ENCODE peak calls at places on chromosome 14, in seven cellular contexts. Z, E, S, D, C, M and O are unnamed samples.

GRCh38 chr14:20866963-20867362 is 24.2 kb upstream of the RNASE3 start:
- DNase-seq in Z (no peak), E (peak; percentile 16), S (no peak), D (no peak), C (no peak), M (no peak), O (no peak)

GRCh38 chr14:71988954-71989353 is 56.7 kb downstream of the RGS6 start:
- DNase-seq in Z (no peak), E (no peak), S (no peak), D (no peak), C (no peak), M (no peak), O (no peak)

GRCh38 chr14:62308927-62309326 is 546.7 kb downstream of the SNAPC1 start:
- DNase-seq in Z (no peak), E (no peak), S (no peak), D (no peak), C (no peak), M (no peak), O (no peak)

GRCh38 chr14:53493895-53494294 is 340.8 kb upstream of the DDHD1 start:
- DNase-seq in Z (no peak), E (no peak), S (no peak), D (no peak), C (no peak), M (no peak), O (no peak)

GRCh38 chr14:23876160-23876750 is 77.3 kb upstream of the DHRS4 start:
- DNase-seq in Z (no peak), E (no peak), S (no peak), D (no peak), C (no peak), M (no peak), O (no peak)

GRCh38 chr14:102249041-102249440 is 55.9 kb downstream of the MOK start:
- DNase-seq in Z (no peak), E (no peak), S (no peak), D (no peak), C (no peak), M (no peak), O (no peak)

GRCh38 chr14:35333797-35334743 is 41.9 kb downstream of the PSMA6 start:
- DNase-seq in Z (peak; percentile 47), E (no peak), S (peak; percentile 78), D (no peak), C (peak; percentile 16), M (no peak), O (no peak)

GRCh38 chr14:89186850-89187376 is 230.1 kb downstream of the FOXN3 start:
- DNase-seq in Z (no peak), E (no peak), S (no peak), D (no peak), C (no peak), M (no peak), O (no peak)

GRCh38 chr14:52299692-52300278 is 14.3 kb upstream of the PTGER2 start:
- DNase-seq in Z (no peak), E (peak; percentile 31), S (peak; percentile 59), D (peak; percentile 28), C (peak; percentile 59), M (peak; percentile 12), O (no peak)

GRCh38 chr14:25132734-25133422 is 82.9 kb upstream of the STXBP6 start:
- DNase-seq in Z (peak; percentile 78), E (no peak), S (peak; percentile 84), D (peak; percentile 25), C (peak; percentile 61), M (peak; percentile 41), O (no peak)

GRCh38 chr14:71117839-71118743 is 210.8 kb downstream of the PCNX1 start:
- DNase-seq in Z (no peak), E (no peak), S (peak; percentile 18), D (no peak), C (no peak), M (no peak), O (no peak)

GRCh38 chr14:96581026-96581425 is 78.8 kb downstream of the PAPOLA start:
- DNase-seq in Z (no peak), E (no peak), S (no peak), D (no peak), C (no peak), M (peak; percentile 27), O (no peak)

DNA sequence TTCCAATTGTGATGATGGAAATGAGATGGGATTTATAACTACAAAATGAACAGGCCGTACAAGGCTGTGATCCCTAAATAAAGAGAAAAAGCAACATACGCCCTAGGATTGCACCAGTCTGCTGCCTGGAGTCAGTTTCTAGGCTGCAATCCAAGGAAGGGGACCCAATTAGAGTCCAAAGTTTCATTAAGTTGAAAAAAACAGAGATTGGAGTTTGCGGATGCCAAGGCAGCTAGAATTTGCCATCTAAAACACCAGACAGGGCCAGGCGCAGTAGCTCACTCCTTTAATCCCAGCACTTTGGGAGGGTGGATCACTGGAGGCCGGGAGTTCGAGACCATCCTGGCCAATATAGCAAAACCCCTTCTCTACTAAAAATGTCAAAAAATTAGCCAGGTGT is 661.0 kb downstream of the RPS29 start:
- DNase-seq in Z (no peak), E (no peak), S (no peak), D (no peak), C (no peak), M (no peak), O (no peak)
- TF ChIP-seq SIN3A in Z (no peak), E (no peak), S (no peak), D (no peak), C (no peak), M (no peak), O (no peak)

DNA sequence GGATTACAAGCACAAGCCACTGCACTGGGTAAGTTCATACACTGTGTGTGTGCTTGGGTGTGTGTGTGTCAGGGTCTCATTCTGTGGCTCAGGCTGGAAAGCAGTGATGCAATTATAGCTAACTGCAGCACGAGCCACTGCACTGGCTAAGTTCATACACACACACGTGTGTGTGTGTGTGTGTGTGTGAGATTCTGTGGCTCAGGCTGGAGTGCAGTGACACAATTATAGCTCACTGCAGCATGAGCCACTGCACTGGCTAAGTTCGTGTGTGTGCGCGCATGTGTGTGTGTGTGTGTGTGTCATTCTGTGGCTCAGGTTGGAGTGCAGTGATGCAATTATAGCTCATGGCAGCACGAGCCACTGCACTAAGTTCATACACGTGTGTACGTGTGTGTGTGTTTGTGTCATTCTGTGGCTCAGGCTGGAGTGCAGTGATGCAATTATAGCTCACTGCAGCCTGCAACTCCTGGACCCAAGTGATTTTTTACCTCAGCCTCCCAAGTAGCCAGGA is 85.4 kb downstream of the HECTD1 start:
- DNase-seq in Z (no peak), E (no peak), S (no peak), D (no peak), C (no peak), M (no peak), O (no peak)
- TF ChIP-seq SIN3A in Z (no peak), E (no peak), S (no peak), D (no peak), C (no peak), M (no peak), O (no peak)

GRCh38 chr14:74682169-74682952 is 30.5 kb downstream of the AREL1 start:
- DNase-seq in Z (no peak), E (no peak), S (peak; percentile 70), D (no peak), C (no peak), M (no peak), O (no peak)

GRCh38 chr14:74685054-74685453 is 27.8 kb downstream of the AREL1 start:
- DNase-seq in Z (no peak), E (no peak), S (no peak), D (no peak), C (no peak), M (no peak), O (no peak)

GRCh38 chr14:74686324-74686723 is 26.6 kb downstream of the AREL1 start:
- DNase-seq in Z (no peak), E (no peak), S (no peak), D (no peak), C (no peak), M (peak; percentile 16), O (no peak)

GRCh38 chr14:74683406-74683805 is 29.5 kb downstream of the AREL1 start:
- DNase-seq in Z (no peak), E (no peak), S (no peak), D (no peak), C (no peak), M (no peak), O (no peak)

DNA sequence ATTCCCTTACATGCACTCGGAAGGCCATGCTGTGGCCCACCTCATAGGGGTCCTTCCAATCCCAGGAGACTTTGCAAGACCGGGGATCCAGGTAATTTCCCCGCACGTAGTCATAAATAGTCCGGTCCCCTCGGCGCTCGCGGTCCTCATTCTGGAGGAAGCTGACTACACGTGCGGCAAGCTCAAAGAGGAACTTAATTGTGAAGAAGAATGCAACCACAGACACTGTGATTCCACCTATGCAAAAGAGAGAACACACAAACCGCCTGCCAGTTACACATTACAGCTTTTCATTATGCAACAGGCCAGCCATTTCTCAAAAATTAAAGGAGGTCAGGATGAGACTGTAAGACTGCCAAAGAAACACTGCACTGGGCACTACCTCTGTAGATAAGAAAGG is 28.4 kb downstream of the AREL1 start:
- DNase-seq in Z (no peak), E (no peak), S (no peak), D (no peak), C (no peak), M (no peak), O (peak; percentile 36)
- TF ChIP-seq SIN3A in Z (no peak), E (no peak), S (no peak), D (no peak), C (no peak), M (no peak), O (no peak)

DNA sequence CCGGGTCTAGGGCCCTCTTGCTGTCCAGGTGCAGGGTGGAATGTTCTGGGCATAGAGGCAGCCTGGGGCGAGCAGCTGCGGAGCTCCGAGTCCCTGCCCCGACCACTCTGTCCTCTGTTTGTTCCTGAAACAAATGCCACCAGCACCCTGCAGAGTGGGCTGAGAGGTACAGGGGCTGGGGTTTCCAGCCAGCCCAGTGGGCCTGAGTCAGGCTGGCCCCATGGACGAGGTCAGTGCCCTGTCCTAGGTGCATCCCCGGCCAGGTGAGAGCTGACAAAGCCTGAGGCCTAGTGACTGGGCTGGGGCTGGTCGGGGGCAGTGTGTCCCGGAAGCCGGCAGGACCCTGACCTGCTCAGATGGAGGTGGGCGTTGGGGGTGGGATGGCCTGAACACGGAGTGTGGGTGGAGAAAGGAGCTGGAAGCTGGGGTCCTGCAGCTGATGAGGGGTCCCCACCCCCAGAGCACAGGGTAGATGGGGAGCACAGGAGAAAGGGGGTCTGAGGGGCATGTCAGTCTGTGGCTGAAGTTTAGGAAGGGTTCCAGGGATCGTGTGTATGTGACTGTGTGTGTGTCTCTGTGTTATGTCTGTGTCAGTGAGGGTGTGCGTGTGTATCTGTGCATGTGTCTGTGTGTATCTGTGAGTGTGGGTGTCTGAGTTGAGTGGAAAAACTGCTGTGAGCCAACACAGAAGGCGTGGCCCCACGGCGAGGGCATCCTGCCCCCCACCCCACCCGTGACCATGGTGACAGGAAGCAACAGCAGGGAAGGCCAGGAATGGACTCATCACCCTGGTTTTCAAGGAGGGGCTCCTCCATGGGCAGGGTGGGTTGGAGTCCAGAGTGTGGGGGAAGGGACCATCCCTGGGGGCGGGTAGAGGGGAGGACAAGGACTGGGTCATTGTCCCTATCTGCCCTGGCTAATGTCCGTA is 2.4 kb upstream of the CRIP1 start:
- DNase-seq in Z (peak; percentile 42), E (no peak), S (no peak), D (no peak), C (no peak), M (no peak), O (no peak)
- TF ChIP-seq SIN3A in Z (no peak), E (no peak), S (no peak), D (no peak), C (no peak), M (no peak), O (no peak)